ENCODE peak calls at places on chromosomes 3 and 15, in eight cellular contexts. X is heart right ventricle, J is OCI-LY7, C is cardiac muscle cell, W is PC-9, R is A549, Q is vagina, P is neural progenitor cell. S is an unnamed sample. For H3K4me1, the result is how much of the 10 kb centered on the place peaks cover.

GRCh38 chr3:89954135-89954534 is 846.7 kb downstream of the EPHA3 start:
- DNase-seq in W (no peak), X (no peak), R (no peak), P (no peak), Q (no peak), C (no peak), J (no peak), S (no peak)

GRCh38 chr15:72487070-72487797 is 13.1 kb downstream of the ARIH1 start:
- DNase-seq in Q (no peak), P (no peak), W (no peak), J (no peak), X (no peak), R (no peak), C (peak), S (no peak)

GRCh38 chr15:96977886-96978285 is 647.4 kb downstream of the NR2F2 start:
- DNase-seq in C (no peak), J (no peak), P (no peak), Q (no peak), X (no peak), W (no peak), R (no peak), S (no peak)

GRCh38 chr3:102174312-102174712 is 260.5 kb upstream of the ZPLD1 start:
- DNase-seq in W (no peak), X (no peak), R (no peak), Q (no peak), P (no peak), J (no peak), C (no peak), S (no peak)

GRCh38 chr15:76199106-76200082 is 111.9 kb downstream of the ETFA start:
- DNase-seq in P (no peak), R (no peak), X (peak), Q (no peak), C (peak), W (peak), J (no peak), S (no peak)

GRCh38 chr3:14144423-14145075 is 19.7 kb downstream of the TMEM43 start:
- DNase-seq in R (peak), Q (no peak), J (peak), W (peak), X (peak), P (no peak), C (peak), S (peak)

GRCh38 chr3:58965870-58966269 is 84.0 kb downstream of the CFAP20DC start:
- DNase-seq in W (no peak), Q (no peak), C (peak), P (no peak), J (no peak), R (no peak), X (no peak), S (no peak)

GRCh38 chr15:28107111-28107893 is 8.2 kb upstream of the OCA2 start:
- DNase-seq in J (no peak), R (no peak), X (no peak), W (no peak), P (peak), C (peak), Q (no peak), S (no peak)

GRCh38 chr3:53219897-53220483 is 35.8 kb downstream of the TKT start:
- DNase-seq in W (peak), P (peak), Q (no peak), R (peak), J (peak), C (peak), X (peak), S (peak)
- TF ChIP-seq CTCF in W (peak), P (peak), Q (peak), R (peak), J (peak), C (peak), X (peak), S (peak)

DNA sequence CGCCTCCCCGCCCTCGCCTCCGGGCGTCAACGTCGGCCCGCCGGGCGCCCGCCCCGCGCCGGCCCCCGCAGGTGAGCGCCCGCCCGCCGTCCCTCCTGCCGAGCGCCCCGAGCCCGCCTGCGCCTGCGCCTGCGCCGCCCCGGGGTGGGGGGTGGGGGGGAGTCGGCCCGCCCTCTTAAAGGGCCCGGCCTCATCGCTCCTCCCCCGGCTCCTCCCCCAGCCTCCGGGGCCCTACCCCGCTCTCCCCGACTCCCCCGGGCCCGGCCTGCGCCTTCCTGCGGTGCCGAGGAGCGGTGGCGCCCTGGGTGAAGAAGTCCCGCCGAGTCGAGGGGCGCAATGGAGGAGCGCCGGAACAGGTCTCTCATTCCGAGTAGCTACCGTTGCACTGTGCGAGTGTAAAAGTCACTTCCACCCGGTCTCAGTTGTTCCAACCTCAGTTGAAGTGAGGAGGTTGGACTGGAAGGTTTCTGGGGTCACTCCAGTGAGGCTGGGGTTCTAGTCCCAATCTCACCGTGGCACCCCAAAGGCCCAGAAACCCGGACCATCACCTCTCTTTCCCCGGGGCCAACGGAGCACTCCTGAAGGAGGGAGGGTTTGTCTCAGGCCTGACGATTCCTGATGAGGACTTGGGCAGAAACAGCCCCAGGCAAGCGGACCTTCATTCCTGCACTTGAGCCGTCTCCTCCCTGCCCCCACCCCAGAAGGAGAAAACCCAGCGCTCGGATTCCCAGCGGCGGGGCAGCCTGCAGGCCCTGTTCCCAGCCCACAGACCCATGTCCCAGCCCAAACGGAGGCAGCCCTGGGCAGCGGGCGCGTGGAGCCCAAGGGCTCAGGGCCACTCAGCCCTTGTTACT is 1.5 kb upstream of the TNK2 start:
- DNase-seq in Q (no peak), P (peak), R (peak), W (peak), C (peak), J (peak), X (peak), S (peak)
- H3K4me3 ChIP-seq in Q (peak), P (peak), R (peak), W (peak), C (peak), J (peak), X (peak), S (peak)

GRCh38 chr3:149812165-149812605 is 830 bp upstream of the RNF13 start:
- DNase-seq in P (peak), J (peak), X (no peak), C (no peak), Q (no peak), R (no peak), W (no peak), S (no peak)

GRCh38 chr3:149815728-149816127 is 2.7 kb downstream of the RNF13 start:
- DNase-seq in R (no peak), C (no peak), J (no peak), W (no peak), Q (no peak), X (no peak), P (no peak), S (no peak)

GRCh38 chr3:149815318-149815717 is 2.3 kb downstream of the RNF13 start:
- DNase-seq in R (no peak), P (no peak), J (peak), X (no peak), C (no peak), W (no peak), Q (no peak), S (no peak)

GRCh38 chr3:149812606-149813366 is at the start of gene RNF13:
- DNase-seq in X (peak), W (peak), Q (no peak), J (peak), R (peak), C (peak), P (peak), S (peak)

DNA sequence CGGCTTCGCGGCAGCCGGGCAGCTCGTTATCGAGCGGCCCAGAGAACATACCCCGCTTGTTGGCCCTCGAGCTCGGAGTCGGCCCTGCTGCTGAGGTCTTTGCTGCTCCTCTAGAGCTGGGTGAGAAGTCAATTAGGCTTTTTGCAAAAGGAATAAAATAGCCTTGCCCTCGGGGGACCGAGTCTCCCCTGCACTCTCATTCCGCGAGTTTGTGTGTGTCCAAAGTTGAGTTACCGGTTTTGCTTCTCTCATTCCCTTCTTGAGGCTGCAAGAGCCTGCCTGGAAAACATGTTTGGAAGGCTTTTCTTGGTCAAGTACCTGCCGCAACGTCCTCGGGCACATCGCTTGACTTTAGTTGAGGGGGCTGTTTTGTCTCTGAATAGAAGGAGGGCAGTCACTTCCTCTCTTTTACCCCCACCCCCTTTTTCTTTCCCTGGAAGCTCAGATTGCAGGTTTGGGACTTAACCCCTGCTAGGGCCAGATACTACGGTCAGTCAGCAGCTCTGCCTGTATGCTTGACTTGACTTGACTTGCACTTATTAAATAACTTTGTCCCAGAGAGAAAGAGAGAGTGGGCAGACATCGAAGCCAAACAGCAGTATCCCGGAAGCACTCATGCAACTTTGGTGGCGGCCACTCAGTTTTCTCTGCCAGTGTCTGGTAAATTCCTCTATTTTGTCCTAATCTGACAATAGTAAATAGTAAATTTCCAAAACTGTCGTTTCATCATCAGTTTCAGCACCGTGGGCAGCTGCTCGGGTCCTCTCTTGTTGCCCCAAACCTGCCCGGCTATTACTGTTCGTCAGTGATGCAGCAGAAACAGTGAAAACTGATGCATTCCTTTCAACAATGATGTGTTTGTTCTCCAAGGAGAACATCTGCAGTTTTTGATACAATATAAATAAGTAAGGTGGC is 609 bp downstream of the RNF13 start:
- DNase-seq in W (peak), X (peak), R (no peak), C (peak), J (peak), P (peak), Q (no peak), S (no peak)
- H3K4me1 ChIP-seq in W (under half), X (under half), R (under half), C (under half), J (under half), P (under half), Q (under half), S (under half)

DNA sequence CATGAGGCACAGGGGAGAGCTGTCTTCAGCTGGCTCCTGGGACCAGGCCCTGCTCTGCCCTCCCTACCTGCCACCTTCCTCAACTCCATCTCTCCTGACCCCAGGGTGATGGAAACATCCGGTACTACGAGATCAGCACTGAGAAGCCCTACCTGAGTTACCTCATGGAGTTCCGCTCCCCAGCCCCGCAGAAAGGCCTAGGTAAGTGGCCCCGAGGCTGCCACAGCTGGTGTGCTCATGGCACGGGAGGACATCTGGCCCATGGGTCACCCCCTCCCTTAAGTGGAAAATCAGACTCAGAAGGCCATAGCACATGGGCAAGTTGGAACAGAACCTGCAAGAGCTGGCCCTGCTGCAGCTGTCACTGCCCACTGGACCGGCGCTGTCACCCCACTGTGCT is 105.6 kb downstream of the ANP32A start:
- DNase-seq in C (no peak), R (no peak), X (no peak), J (no peak), W (no peak), Q (no peak), P (no peak), S (no peak)
- TF ChIP-seq CTCF in C (no peak), R (no peak), X (no peak), J (no peak), W (no peak), Q (no peak), P (no peak), S (no peak)

DNA sequence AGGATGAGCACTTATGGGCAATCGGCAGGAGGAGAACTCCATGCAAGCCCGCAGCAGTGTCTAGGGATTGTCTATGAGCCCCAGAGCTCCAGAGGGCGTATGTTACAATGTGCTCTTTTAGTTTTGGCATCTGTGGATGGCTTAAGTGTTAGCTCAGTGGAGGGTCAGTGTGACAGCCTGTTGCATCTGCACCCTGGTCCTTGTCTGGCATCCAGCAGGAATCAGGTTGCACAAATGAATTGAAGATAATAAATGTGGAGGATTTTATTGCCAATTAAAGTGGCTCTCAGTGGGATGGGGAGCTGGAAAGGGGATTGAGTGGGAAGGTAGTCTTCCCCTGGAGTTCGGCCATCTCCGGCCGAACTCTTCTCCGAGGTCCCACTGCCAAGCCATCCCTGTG is 11.8 kb upstream of the PRICKLE2 start:
- DNase-seq in R (no peak), C (no peak), J (no peak), P (no peak), Q (no peak), W (no peak), X (no peak), S (no peak)
- H3K4me3 ChIP-seq in R (no peak), C (no peak), J (no peak), P (no peak), Q (no peak), W (no peak), X (no peak), S (no peak)

DNA sequence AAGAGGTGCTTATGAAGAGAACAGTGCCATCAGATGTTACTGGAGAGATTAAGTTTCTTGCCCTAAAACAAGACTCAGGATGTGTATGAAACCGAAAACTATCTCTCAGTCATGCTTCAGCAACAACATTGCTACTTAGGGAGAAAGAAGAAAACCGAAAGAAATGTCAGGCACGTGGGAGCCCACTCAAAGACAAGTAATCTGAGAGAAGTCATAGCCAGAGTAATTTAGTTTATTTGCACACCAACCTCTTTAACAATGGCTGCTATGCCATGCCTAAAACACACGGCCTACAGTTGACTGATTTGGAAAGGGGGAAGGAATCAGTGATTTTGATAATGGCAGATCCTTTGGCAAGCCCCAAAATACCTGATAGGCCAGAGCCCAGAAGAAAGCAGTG is 162.9 kb downstream of the TIGIT start:
- DNase-seq in Q (no peak), W (no peak), X (no peak), C (no peak), J (peak), P (no peak), R (no peak), S (no peak)
- H3K4me1 ChIP-seq in Q (under half), W (under half), X (under half), C (under half), J (half or more), P (under half), R (under half), S (under half)

DNA sequence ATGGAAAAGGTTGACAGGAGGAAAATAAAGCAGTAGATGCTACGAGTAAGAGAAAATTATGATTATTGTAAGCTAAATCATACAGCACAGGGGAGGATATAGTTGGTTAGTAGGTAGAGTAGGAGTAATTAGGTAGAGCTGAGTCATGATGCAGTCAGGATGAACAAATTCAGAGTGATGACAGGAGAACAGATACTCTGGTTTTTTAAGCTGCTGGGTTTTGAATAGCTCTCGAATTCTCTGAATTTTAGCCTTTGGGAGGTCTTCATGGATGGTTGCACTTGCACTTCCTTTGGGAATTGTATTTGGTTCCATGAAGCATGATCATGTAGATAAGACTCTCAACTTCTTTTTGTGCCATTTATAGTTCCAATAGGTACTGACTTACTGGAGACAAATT is 96.2 kb downstream of the ECT2 start:
- DNase-seq in X (no peak), Q (no peak), J (no peak), R (no peak), P (no peak), W (no peak), C (peak), S (no peak)
- TF ChIP-seq CTCF in X (no peak), Q (no peak), J (no peak), R (no peak), P (no peak), W (no peak), C (no peak), S (no peak)

DNA sequence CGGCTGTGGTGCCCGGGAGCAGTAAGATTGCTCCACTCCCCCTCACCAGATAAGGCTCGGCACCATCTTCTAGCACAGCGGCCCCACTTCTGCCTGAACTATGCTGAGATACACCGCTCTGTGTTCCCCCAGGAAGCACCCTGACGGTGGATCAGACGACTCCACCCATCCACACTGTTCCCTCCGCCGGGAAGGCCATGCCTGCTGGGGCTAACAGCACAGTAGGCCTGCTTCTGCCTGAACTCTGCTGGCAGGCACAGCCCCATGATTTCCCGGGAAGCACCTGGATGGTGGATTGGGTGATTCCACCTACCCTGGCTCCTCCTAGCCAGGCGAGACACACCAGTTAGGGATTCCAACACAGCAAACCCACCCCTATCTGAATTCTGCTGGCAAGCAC is 36.3 kb upstream of the PPM1L start:
- DNase-seq in J (no peak), C (no peak), R (no peak), Q (no peak), X (no peak), W (no peak), P (no peak), S (no peak)
- H3K4me3 ChIP-seq in J (no peak), C (no peak), R (no peak), Q (no peak), X (no peak), W (no peak), P (no peak), S (no peak)

DNA sequence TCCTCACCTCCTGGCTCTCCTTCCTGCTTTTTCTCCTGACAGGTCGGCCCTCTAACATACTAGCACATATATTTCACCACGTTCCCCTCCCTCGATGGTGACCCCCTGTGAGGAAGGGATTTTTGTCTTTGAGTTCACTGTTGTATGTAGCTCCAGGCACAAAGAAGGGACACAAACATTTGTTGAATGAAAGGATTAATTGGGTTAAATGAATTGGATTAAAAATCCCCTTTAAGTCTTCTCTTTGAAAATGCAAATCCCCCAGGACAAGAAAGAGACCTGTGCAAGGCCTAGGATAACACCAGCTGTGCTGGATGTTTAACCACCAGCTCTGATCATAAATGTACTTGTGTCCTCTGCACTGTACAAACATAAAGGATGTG is 3.3 kb downstream of the CALML4 start:
- DNase-seq in P (peak), W (no peak), R (no peak), Q (peak), J (no peak), X (no peak), C (no peak), S (no peak)
- H3K4me1 ChIP-seq in P (under half), W (under half), R (under half), Q (under half), J (under half), X (under half), C (under half), S (under half)